ENCODE peak calls at places on chromosomes 4 and X, in four cellular contexts. E is testis, H is sigmoid colon, U is osteocyte. D is an unnamed sample.

GRCh38 chr4:111434581-111434980 is 710.7 kb upstream of the FAM241A start:
- DNase-seq in E (no peak), H (no peak), U (no peak), D (peak)

GRCh38 chr4:56301181-56302076 is 85.9 kb downstream of the AASDH start:
- DNase-seq in E (peak), H (peak), U (peak), D (peak)

GRCh38 chrX:149572743-149573142 is 14.5 kb downstream of the MAGEA9B start:
- DNase-seq in E (no peak), H (peak), U (no peak), D (no peak)

GRCh38 chr4:24796632-24797031 is 1.3 kb downstream of the SOD3 start:
- DNase-seq in E (no peak), H (no peak), U (peak), D (no peak)

GRCh38 chrX:38514014-38514854 is 47.1 kb upstream of the TSPAN7 start:
- DNase-seq in E (no peak), H (no peak), U (no peak), D (no peak)

GRCh38 chr4:74308215-74308614 is at the start of gene EPGN:
- DNase-seq in E (no peak), H (no peak), U (no peak), D (peak)

GRCh38 chr4:26058537-26058936 is 144.5 kb downstream of the SMIM20 start:
- DNase-seq in E (no peak), H (no peak), U (no peak), D (peak)

GRCh38 chr4:26022346-26022891 is 108.4 kb downstream of the SMIM20 start:
- DNase-seq in E (peak), H (no peak), U (no peak), D (peak)

GRCh38 chr4:168605411-168605810 is 108.6 kb downstream of the PALLD start:
- DNase-seq in E (no peak), H (no peak), U (no peak), D (peak)

GRCh38 chr4:103996059-103996458 is 276.3 kb upstream of the TACR3 start:
- DNase-seq in E (no peak), H (no peak), U (no peak), D (peak)

GRCh38 chrX:109840585-109840984 is 107.5 kb upstream of the ACSL4 start:
- DNase-seq in E (peak), H (peak), U (no peak), D (peak)

GRCh38 chr4:128782076-128782715 is 27.3 kb upstream of the JADE1 start:
- DNase-seq in E (no peak), H (no peak), U (no peak), D (peak)

GRCh38 chr4:91288702-91289311 is 1015.0 kb upstream of the GRID2 start:
- DNase-seq in E (no peak), H (no peak), U (no peak), D (no peak)

GRCh38 chr4:41628916-41629315 is 91.0 kb downstream of the LIMCH1 start:
- DNase-seq in E (no peak), H (no peak), U (no peak), D (no peak)

GRCh38 chr4:114146947-114147618 is 167.6 kb upstream of the ARSJ start:
- DNase-seq in E (no peak), H (no peak), U (no peak), D (no peak)

GRCh38 chrX:86806786-86807185 is 658.5 kb downstream of the DACH2 start:
- DNase-seq in E (peak), H (no peak), U (no peak), D (peak)

GRCh38 chrX:2351321-2351720 is 149.5 kb downstream of the DHRSX start:
- DNase-seq in E (no peak), H (no peak), U (no peak), D (peak)
- TF ChIP-seq CTCF in E (no peak), H (no peak), U (no peak), D (no peak)

GRCh38 chr4:180455226-180455625 is 1788.0 kb upstream of the TENM3 start:
- DNase-seq in E (no peak), H (no peak), U (no peak), D (no peak)

DNA sequence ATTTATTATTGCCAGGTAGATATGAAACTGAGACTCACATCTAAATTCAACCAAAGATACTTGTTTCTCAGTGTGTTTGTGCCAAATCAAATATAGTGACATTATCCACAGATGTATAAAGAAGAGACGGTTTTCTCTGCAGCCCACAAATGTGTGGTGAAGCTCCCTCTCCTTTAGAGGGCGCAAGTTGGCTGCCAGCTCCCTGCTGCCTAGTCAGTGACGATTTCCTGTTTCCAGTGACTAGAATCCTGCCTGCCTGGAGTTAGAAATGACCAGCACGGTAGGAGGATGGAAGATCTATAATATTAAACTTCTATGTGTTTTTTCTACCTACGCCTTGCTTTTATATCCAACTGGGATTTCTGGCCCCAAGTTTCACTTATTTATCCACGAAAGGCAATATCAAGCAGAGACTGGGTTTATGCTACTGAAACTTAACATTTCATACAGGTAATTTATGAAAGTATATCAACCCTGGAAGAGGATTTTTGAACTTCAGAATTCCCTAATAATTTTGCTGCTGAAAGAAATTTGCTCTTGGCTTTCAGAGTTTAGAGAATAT is 1793.7 kb upstream of the TENM3 start:
- DNase-seq in E (peak), H (no peak), U (no peak), D (peak)
- TF ChIP-seq CTCF in E (peak), H (no peak), U (peak), D (peak)

DNA sequence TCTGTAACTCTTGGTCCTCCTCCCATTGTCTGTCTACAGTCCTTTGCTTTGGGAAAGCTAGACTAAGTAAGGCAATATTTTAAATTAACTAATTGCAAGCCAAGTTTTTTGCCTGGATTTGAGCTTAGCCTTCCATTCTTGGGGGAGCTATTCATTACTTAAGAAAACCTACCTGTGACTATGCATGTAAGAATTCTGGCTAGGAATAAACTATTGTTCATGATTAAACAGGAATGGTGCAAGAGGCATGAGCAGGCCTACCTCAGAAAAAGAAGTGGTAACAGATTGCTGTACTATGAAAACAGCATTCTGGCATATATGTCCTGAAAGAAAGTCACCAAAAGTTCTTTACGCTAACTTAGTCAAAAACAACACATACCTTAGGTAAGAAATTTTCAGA is 309.3 kb downstream of the MAPK10 start:
- DNase-seq in E (no peak), H (no peak), U (no peak), D (no peak)
- TF ChIP-seq CTCF in E (no peak), H (no peak), U (no peak), D (no peak)

GRCh38 chrX:11100281-11101035 is 10.7 kb upstream of the HCCS start:
- DNase-seq in E (peak), H (peak), U (no peak), D (peak)
- TF ChIP-seq CTCF in E (peak), H (peak), U (peak), D (peak)